ENCODE peak calls at places on chromosomes 12 and 14, in eight cellular contexts. One of them, this sample, is unnamed.

GRCh38 chr12:108650083-108650482 is 16.4 kb upstream of the SELPLG start:
- DNase-seq in left lung: no peak
- DNase-seq in osteoblast: no peak
- DNase-seq in Peyer's patch: no peak
- DNase-seq in SJSA1: peak; percentile 84
- DNase-seq in GM12878: no peak
- DNase-seq in heart right ventricle: no peak
- DNase-seq in lower lobe of right lung: no peak
- DNase-seq in this sample: no peak

GRCh38 chr12:41486718-41487117 is 298.6 kb downstream of the PDZRN4 start:
- DNase-seq in left lung: no peak
- DNase-seq in osteoblast: no peak
- DNase-seq in Peyer's patch: no peak
- DNase-seq in SJSA1: no peak
- DNase-seq in GM12878: no peak
- DNase-seq in heart right ventricle: no peak
- DNase-seq in lower lobe of right lung: no peak
- DNase-seq in this sample: no peak

GRCh38 chr14:56813143-56813551 is 2.9 kb upstream of the OTX2 start:
- DNase-seq in left lung: no peak
- DNase-seq in osteoblast: no peak
- DNase-seq in Peyer's patch: no peak
- DNase-seq in SJSA1: no peak
- DNase-seq in GM12878: no peak
- DNase-seq in heart right ventricle: no peak
- DNase-seq in lower lobe of right lung: no peak
- DNase-seq in this sample: no peak

GRCh38 chr12:71958056-71958455 is 19.4 kb downstream of the TPH2 start:
- DNase-seq in left lung: no peak
- DNase-seq in osteoblast: no peak
- DNase-seq in Peyer's patch: no peak
- DNase-seq in SJSA1: no peak
- DNase-seq in GM12878: no peak
- DNase-seq in heart right ventricle: no peak
- DNase-seq in lower lobe of right lung: no peak
- DNase-seq in this sample: no peak

GRCh38 chr12:100566887-100567637 is 6.4 kb upstream of the GAS2L3 start:
- DNase-seq in left lung: no peak
- DNase-seq in osteoblast: peak; percentile 73
- DNase-seq in Peyer's patch: no peak
- DNase-seq in SJSA1: no peak
- DNase-seq in GM12878: peak; percentile 71
- DNase-seq in heart right ventricle: peak; percentile 27
- DNase-seq in lower lobe of right lung: no peak
- DNase-seq in this sample: no peak

GRCh38 chr12:42477931-42478330 is 111.6 kb downstream of the PRICKLE1 start:
- DNase-seq in left lung: no peak
- DNase-seq in osteoblast: no peak
- DNase-seq in Peyer's patch: no peak
- DNase-seq in SJSA1: no peak
- DNase-seq in GM12878: no peak
- DNase-seq in heart right ventricle: no peak
- DNase-seq in lower lobe of right lung: no peak
- DNase-seq in this sample: no peak

GRCh38 chr14:89630096-89630829 is 213.2 kb upstream of the FOXN3 start:
- DNase-seq in left lung: no peak
- DNase-seq in osteoblast: no peak
- DNase-seq in Peyer's patch: no peak
- DNase-seq in SJSA1: no peak
- DNase-seq in GM12878: no peak
- DNase-seq in heart right ventricle: no peak
- DNase-seq in lower lobe of right lung: no peak
- DNase-seq in this sample: no peak

GRCh38 chr12:9256758-9257405 is 48.7 kb upstream of the PZP start:
- DNase-seq in left lung: no peak
- DNase-seq in osteoblast: peak; percentile 45
- DNase-seq in Peyer's patch: no peak
- DNase-seq in SJSA1: no peak
- DNase-seq in GM12878: no peak
- DNase-seq in heart right ventricle: no peak
- DNase-seq in lower lobe of right lung: no peak
- DNase-seq in this sample: no peak

GRCh38 chr14:75699331-75699730 is 38.3 kb downstream of the TTLL5 start:
- DNase-seq in left lung: no peak
- DNase-seq in osteoblast: peak; percentile 45
- DNase-seq in Peyer's patch: no peak
- DNase-seq in SJSA1: no peak
- DNase-seq in GM12878: no peak
- DNase-seq in heart right ventricle: no peak
- DNase-seq in lower lobe of right lung: no peak
- DNase-seq in this sample: no peak

GRCh38 chr12:18932715-18933114 is 194.8 kb downstream of the CAPZA3 start:
- DNase-seq in left lung: no peak
- DNase-seq in osteoblast: no peak
- DNase-seq in Peyer's patch: no peak
- DNase-seq in SJSA1: no peak
- DNase-seq in GM12878: no peak
- DNase-seq in heart right ventricle: no peak
- DNase-seq in lower lobe of right lung: no peak
- DNase-seq in this sample: no peak

GRCh38 chr12:123696209-123696608 is 15.9 kb upstream of the ATP6V0A2 start:
- DNase-seq in left lung: no peak
- DNase-seq in osteoblast: no peak
- DNase-seq in Peyer's patch: peak; percentile 3
- DNase-seq in SJSA1: no peak
- DNase-seq in GM12878: no peak
- DNase-seq in heart right ventricle: no peak
- DNase-seq in lower lobe of right lung: no peak
- DNase-seq in this sample: no peak

GRCh38 chr14:103232831-103233319 is 101.2 kb upstream of the EIF5 start:
- DNase-seq in left lung: no peak
- DNase-seq in osteoblast: peak; percentile 55
- DNase-seq in Peyer's patch: no peak
- DNase-seq in SJSA1: no peak
- DNase-seq in GM12878: no peak
- DNase-seq in heart right ventricle: no peak
- DNase-seq in lower lobe of right lung: no peak
- DNase-seq in this sample: no peak

GRCh38 chr12:30564394-30564793 is 131.3 kb downstream of the IPO8 start:
- DNase-seq in left lung: no peak
- DNase-seq in osteoblast: no peak
- DNase-seq in Peyer's patch: no peak
- DNase-seq in SJSA1: no peak
- DNase-seq in GM12878: no peak
- DNase-seq in heart right ventricle: no peak
- DNase-seq in lower lobe of right lung: no peak
- DNase-seq in this sample: no peak

DNA sequence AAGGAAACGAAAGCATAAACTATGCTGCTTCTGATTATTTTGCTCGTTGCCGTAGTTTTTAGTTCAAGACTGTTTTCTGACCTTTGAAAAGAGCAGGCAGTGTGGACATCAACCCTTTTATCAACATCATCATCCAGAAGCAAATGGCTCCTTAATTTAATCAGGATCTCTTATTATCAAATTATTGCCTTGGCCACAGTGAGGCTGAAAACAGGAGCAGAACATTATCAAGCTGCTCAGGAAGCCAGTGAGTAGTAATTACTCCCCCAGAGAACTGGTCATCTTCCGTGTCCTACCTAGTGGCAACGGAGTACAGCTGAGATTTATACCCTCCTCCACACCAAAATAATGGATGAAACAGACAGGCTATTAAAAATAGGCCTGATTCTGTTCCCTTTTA is 2.2 kb upstream of the DIABLO start:
- DNase-seq in left lung: no peak
- DNase-seq in osteoblast: no peak
- DNase-seq in Peyer's patch: no peak
- DNase-seq in SJSA1: no peak
- DNase-seq in GM12878: no peak
- DNase-seq in heart right ventricle: no peak
- DNase-seq in lower lobe of right lung: no peak
- DNase-seq in this sample: no peak
- H3K4me1 ChIP-seq in left lung: peaks cover 16% of the 10 kb centered on the region
- H3K4me1 ChIP-seq in osteoblast: peaks cover 19% of the 10 kb centered on the region
- H3K4me1 ChIP-seq in Peyer's patch: peaks cover 13% of the 10 kb centered on the region
- H3K4me1 ChIP-seq in SJSA1: peaks cover 19% of the 10 kb centered on the region
- H3K4me1 ChIP-seq in GM12878: peaks cover 16% of the 10 kb centered on the region
- H3K4me1 ChIP-seq in heart right ventricle: peaks cover 25% of the 10 kb centered on the region
- H3K4me1 ChIP-seq in lower lobe of right lung: peaks cover 22% of the 10 kb centered on the region
- H3K4me1 ChIP-seq in this sample: peaks cover 25% of the 10 kb centered on the region

DNA sequence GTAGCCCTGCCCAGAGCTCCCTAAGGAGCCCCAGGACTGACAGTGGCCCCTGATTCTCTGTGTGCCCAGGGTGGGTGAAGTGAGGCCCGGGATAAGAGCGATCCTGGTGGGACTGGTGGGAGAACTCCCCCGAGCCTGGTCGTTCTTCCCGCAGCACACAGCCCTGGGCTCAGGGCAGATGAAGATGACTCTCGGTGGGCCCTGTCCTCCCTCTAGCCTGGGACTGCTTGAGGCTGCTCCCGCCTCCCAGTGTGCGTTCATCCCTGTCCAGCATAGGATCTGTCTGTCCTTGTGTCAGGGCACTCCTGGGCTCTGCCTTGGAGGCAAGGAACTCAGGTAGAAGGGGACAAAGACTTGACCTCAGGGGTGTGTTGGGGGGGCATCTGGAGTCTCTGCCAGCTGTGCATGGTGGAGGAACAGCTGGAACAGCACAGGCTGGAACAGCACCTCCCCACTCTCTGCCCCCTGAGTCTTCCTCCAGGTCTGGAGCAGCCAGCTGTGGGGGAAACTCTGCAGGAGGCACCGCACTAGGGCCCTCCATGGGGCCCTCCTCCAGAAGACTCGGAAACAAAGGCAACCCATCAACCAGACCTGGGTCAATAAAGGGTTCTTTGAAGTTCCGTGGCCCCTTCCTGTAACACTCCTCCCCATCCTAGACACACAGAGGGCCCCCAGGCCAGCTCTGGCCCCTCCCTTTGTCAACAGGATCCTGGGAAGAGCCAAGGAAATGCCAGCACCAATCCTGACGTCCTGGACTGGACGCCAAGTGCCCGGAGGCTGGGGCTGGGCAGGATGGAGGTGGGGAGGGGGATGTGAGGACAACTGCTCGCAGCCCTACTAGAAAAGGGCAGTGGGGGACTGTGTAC is 15.9 kb downstream of the FAIM2 start:
- DNase-seq in left lung: peak; percentile 41
- DNase-seq in osteoblast: peak; percentile 79
- DNase-seq in Peyer's patch: no peak
- DNase-seq in SJSA1: no peak
- DNase-seq in GM12878: no peak
- DNase-seq in heart right ventricle: no peak
- DNase-seq in lower lobe of right lung: peak; percentile 30
- DNase-seq in this sample: no peak
- H3K27me3 ChIP-seq in left lung: no peaks in the 10 kb centered on the region
- H3K27me3 ChIP-seq in osteoblast: peaks cover 40% of the 10 kb centered on the region
- H3K27me3 ChIP-seq in Peyer's patch: no peaks in the 10 kb centered on the region
- H3K27me3 ChIP-seq in SJSA1: peaks cover 19% of the 10 kb centered on the region
- H3K27me3 ChIP-seq in GM12878: no peaks in the 10 kb centered on the region
- H3K27me3 ChIP-seq in heart right ventricle: peaks cover 23% of the 10 kb centered on the region
- H3K27me3 ChIP-seq in lower lobe of right lung: peaks cover 10% of the 10 kb centered on the region
- H3K27me3 ChIP-seq in this sample: no peaks in the 10 kb centered on the region

GRCh38 chr12:106889326-106889725 is 66.4 kb upstream of the TMEM263 start:
- DNase-seq in left lung: no peak
- DNase-seq in osteoblast: no peak
- DNase-seq in Peyer's patch: no peak
- DNase-seq in SJSA1: no peak
- DNase-seq in GM12878: no peak
- DNase-seq in heart right ventricle: no peak
- DNase-seq in lower lobe of right lung: no peak
- DNase-seq in this sample: no peak
- H3K4me1 ChIP-seq in left lung: no peaks in the 10 kb centered on the region
- H3K4me1 ChIP-seq in osteoblast: no peaks in the 10 kb centered on the region
- H3K4me1 ChIP-seq in Peyer's patch: no peaks in the 10 kb centered on the region
- H3K4me1 ChIP-seq in SJSA1: peaks cover 12% of the 10 kb centered on the region
- H3K4me1 ChIP-seq in GM12878: no peaks in the 10 kb centered on the region
- H3K4me1 ChIP-seq in heart right ventricle: no peaks in the 10 kb centered on the region
- H3K4me1 ChIP-seq in lower lobe of right lung: no peaks in the 10 kb centered on the region
- H3K4me1 ChIP-seq in this sample: no peaks in the 10 kb centered on the region

GRCh38 chr12:130137141-130138018 is 24.9 kb upstream of the FZD10 start:
- DNase-seq in left lung: no peak
- DNase-seq in osteoblast: no peak
- DNase-seq in Peyer's patch: no peak
- DNase-seq in SJSA1: no peak
- DNase-seq in GM12878: no peak
- DNase-seq in heart right ventricle: no peak
- DNase-seq in lower lobe of right lung: no peak
- DNase-seq in this sample: no peak
- H3K27me3 ChIP-seq in left lung: no peaks in the 10 kb centered on the region
- H3K27me3 ChIP-seq in osteoblast: no peaks in the 10 kb centered on the region
- H3K27me3 ChIP-seq in Peyer's patch: no peaks in the 10 kb centered on the region
- H3K27me3 ChIP-seq in SJSA1: no peaks in the 10 kb centered on the region
- H3K27me3 ChIP-seq in GM12878: no peaks in the 10 kb centered on the region
- H3K27me3 ChIP-seq in heart right ventricle: peaks cover 34% of the 10 kb centered on the region
- H3K27me3 ChIP-seq in lower lobe of right lung: peaks cover 3% of the 10 kb centered on the region
- H3K27me3 ChIP-seq in this sample: no peaks in the 10 kb centered on the region

DNA sequence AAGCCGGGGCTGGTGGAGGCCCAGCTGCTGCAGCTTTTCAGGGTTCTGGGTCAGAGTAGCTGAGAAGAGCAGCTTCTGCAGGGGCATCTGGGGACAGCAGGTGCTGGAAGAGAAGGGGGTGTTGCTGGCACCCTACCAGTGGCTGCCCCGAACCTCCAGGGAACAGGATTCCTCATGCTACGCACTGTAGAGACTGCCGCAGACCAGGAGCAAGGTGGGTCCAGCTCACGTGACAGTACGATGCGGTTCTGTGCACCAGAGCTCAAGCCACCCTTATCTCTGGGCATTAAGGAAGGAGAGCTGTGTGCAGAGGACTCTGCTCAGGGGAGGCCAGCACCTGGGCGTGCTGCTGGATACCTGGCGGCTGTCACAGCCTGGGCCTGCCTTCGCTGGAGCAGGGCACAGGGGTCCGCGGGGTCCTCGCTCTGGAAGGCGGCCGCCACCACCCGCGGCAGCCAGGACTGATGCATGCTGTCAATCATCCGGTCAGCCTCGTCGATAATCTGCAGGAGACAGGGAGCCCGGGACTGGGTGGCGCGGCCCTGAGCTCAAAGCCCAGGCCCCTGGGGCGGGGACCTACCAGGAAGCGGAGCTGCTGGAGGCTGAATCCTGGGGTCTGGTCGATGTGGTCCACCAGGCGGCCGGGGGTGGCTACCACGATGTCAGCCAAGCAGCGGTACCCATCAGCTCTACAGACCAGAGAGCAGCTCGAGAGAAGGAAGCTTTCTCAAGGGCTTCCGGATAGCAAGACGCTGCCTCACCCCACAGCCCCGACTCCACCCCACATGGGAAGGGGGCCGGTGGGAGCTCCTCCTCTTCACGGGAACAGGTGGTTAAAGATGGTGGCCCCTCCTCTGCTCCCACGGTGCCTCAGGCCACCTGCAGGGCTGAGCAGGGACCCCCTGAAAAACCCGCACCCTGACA is 2.9 kb downstream of the DDX51 start:
- DNase-seq in left lung: peak; percentile 73
- DNase-seq in osteoblast: peak; percentile 67
- DNase-seq in Peyer's patch: peak; percentile 43
- DNase-seq in SJSA1: peak; percentile 32
- DNase-seq in GM12878: no peak
- DNase-seq in heart right ventricle: no peak
- DNase-seq in lower lobe of right lung: no peak
- DNase-seq in this sample: no peak
- H3K4me1 ChIP-seq in left lung: peaks cover 17% of the 10 kb centered on the region
- H3K4me1 ChIP-seq in osteoblast: peaks cover 25% of the 10 kb centered on the region
- H3K4me1 ChIP-seq in Peyer's patch: peaks cover 18% of the 10 kb centered on the region
- H3K4me1 ChIP-seq in SJSA1: peaks cover 18% of the 10 kb centered on the region
- H3K4me1 ChIP-seq in GM12878: peaks cover 11% of the 10 kb centered on the region
- H3K4me1 ChIP-seq in heart right ventricle: peaks cover 19% of the 10 kb centered on the region
- H3K4me1 ChIP-seq in lower lobe of right lung: peaks cover 27% of the 10 kb centered on the region
- H3K4me1 ChIP-seq in this sample: peaks cover 27% of the 10 kb centered on the region